ENCODE peak calls at places on chromosomes 3 and 15, in eight cellular contexts. U, P, G, J, F, Y, Q and V are unnamed samples.

GRCh38 chr3:100869787-100870186 is 123.4 kb downstream of the ABI3BP start:
- DNase-seq in U (no peak), P (no peak), G (no peak), J (no peak), F (no peak), Y (no peak), Q (no peak), V (no peak)

GRCh38 chr15:55993804-55994539 is 560 bp upstream of the NEDD4 start:
- DNase-seq in U (no peak), P (no peak), G (peak), J (no peak), F (no peak), Y (no peak), Q (no peak), V (no peak)

GRCh38 chr15:24861014-24861690 is 93.6 kb upstream of the SNRPN start:
- DNase-seq in U (no peak), P (no peak), G (no peak), J (no peak), F (no peak), Y (no peak), Q (no peak), V (no peak)

GRCh38 chr15:75043509-75044257 is 20.3 kb downstream of the PPCDC start:
- DNase-seq in U (no peak), P (no peak), G (peak), J (peak), F (no peak), Y (no peak), Q (no peak), V (peak)

GRCh38 chr3:85252686-85253085 is 293.9 kb downstream of the CADM2 start:
- DNase-seq in U (no peak), P (no peak), G (no peak), J (no peak), F (no peak), Y (no peak), Q (no peak), V (no peak)

GRCh38 chr3:126667631-126668449 is 12.9 kb upstream of the TXNRD3 start:
- DNase-seq in U (no peak), P (no peak), G (no peak), J (no peak), F (no peak), Y (no peak), Q (no peak), V (no peak)

GRCh38 chr3:183161552-183162345 is 785 bp downstream of the LAMP3 start:
- DNase-seq in U (peak), P (no peak), G (peak), J (no peak), F (no peak), Y (no peak), Q (no peak), V (no peak)

GRCh38 chr3:104044002-104044401 is 1322.7 kb upstream of the ALCAM start:
- DNase-seq in U (no peak), P (no peak), G (no peak), J (no peak), F (no peak), Y (no peak), Q (no peak), V (no peak)

GRCh38 chr3:55408193-55408826 is 78.8 kb downstream of the WNT5A start:
- DNase-seq in U (no peak), P (no peak), G (no peak), J (no peak), F (no peak), Y (no peak), Q (no peak), V (no peak)

GRCh38 chr15:63939531-63940130 is 105.9 kb upstream of the HERC1 start:
- DNase-seq in U (peak), P (no peak), G (peak), J (peak), F (peak), Y (no peak), Q (no peak), V (no peak)

GRCh38 chr3:50502584-50503423 is 630 bp downstream of the CACNA2D2 start:
- DNase-seq in U (peak), P (no peak), G (no peak), J (no peak), F (peak), Y (peak), Q (peak), V (no peak)

GRCh38 chr3:31361391-31362273 is 171.1 kb upstream of the STT3B start:
- DNase-seq in U (no peak), P (no peak), G (no peak), J (no peak), F (no peak), Y (no peak), Q (no peak), V (no peak)

GRCh38 chr3:149657458-149657795 is 398 bp downstream of the WWTR1 start:
- DNase-seq in U (no peak), P (no peak), G (peak), J (peak), F (no peak), Y (no peak), Q (peak), V (no peak)

GRCh38 chr15:69939513-69940440 is 157.9 kb downstream of the TLE3 start:
- DNase-seq in U (no peak), P (no peak), G (peak), J (no peak), F (peak), Y (no peak), Q (peak), V (no peak)

GRCh38 chr3:25783661-25784512 is 644 bp upstream of the NGLY1 start:
- DNase-seq in U (no peak), P (no peak), G (no peak), J (peak), F (no peak), Y (no peak), Q (peak), V (no peak)

GRCh38 chr3:50347187-50347813 is 1.8 kb upstream of the ZMYND10 start:
- DNase-seq in U (peak), P (peak), G (peak), J (peak), F (peak), Y (peak), Q (peak), V (no peak)

GRCh38 chr3:32602206-32602605 is 31.5 kb upstream of the DYNC1LI1 start:
- DNase-seq in U (no peak), P (no peak), G (no peak), J (no peak), F (no peak), Y (no peak), Q (no peak), V (no peak)

GRCh38 chr3:142680710-142681109 is 43.1 kb upstream of the TRPC1 start:
- DNase-seq in U (no peak), P (no peak), G (no peak), J (no peak), F (no peak), Y (no peak), Q (no peak), V (no peak)

GRCh38 chr15:44010114-44010513 is 183.3 kb downstream of the WDR76 start:
- DNase-seq in U (no peak), P (no peak), G (no peak), J (no peak), F (no peak), Y (no peak), Q (no peak), V (no peak)

GRCh38 chr15:31457631-31458526 is 131.2 kb downstream of the KLF13 start:
- DNase-seq in U (no peak), P (no peak), G (peak), J (peak), F (no peak), Y (no peak), Q (no peak), V (peak)

GRCh38 chr15:99305761-99306505 is 54.7 kb downstream of the LRRC28 start:
- DNase-seq in U (no peak), P (no peak), G (no peak), J (peak), F (no peak), Y (no peak), Q (no peak), V (no peak)

GRCh38 chr15:68298882-68299381 is 21.4 kb downstream of the FEM1B start:
- DNase-seq in U (no peak), P (no peak), G (peak), J (no peak), F (no peak), Y (no peak), Q (no peak), V (no peak)

GRCh38 chr3:146646251-146646650 is 41.1 kb upstream of the PLSCR5 start:
- DNase-seq in U (no peak), P (no peak), G (no peak), J (no peak), F (no peak), Y (no peak), Q (no peak), V (no peak)

GRCh38 chr3:28050895-28051294 is 190.5 kb upstream of the CMC1 start:
- DNase-seq in U (no peak), P (no peak), G (no peak), J (no peak), F (no peak), Y (peak), Q (no peak), V (no peak)

GRCh38 chr3:28860307-28860706 is 420.6 kb upstream of the RBMS3 start:
- DNase-seq in U (no peak), P (no peak), G (no peak), J (peak), F (no peak), Y (no peak), Q (no peak), V (no peak)

GRCh38 chr15:101091080-101092017 is 160.5 kb downstream of the CHSY1 start:
- DNase-seq in U (no peak), P (no peak), G (no peak), J (no peak), F (peak), Y (no peak), Q (peak), V (no peak)

GRCh38 chr15:91950631-91951384 is 97.3 kb downstream of the SLCO3A1 start:
- DNase-seq in U (no peak), P (no peak), G (no peak), J (no peak), F (no peak), Y (no peak), Q (no peak), V (no peak)

GRCh38 chr15:90261811-90262210 is 3.7 kb upstream of the NGRN start:
- DNase-seq in U (no peak), P (no peak), G (no peak), J (no peak), F (no peak), Y (no peak), Q (no peak), V (no peak)

GRCh38 chr15:98138910-98139309 is 178.4 kb downstream of the ARRDC4 start:
- DNase-seq in U (no peak), P (no peak), G (no peak), J (no peak), F (no peak), Y (no peak), Q (no peak), V (no peak)

GRCh38 chr3:47432673-47433072 is 43.1 kb downstream of the SCAP start:
- DNase-seq in U (no peak), P (no peak), G (peak), J (no peak), F (no peak), Y (no peak), Q (no peak), V (no peak)

GRCh38 chr3:126061301-126062032 is 22.5 kb downstream of the SLC41A3 start:
- DNase-seq in U (no peak), P (no peak), G (no peak), J (no peak), F (no peak), Y (no peak), Q (no peak), V (no peak)

GRCh38 chr15:40368701-40369473 is 10.9 kb downstream of the DISP2 start:
- DNase-seq in U (no peak), P (no peak), G (no peak), J (no peak), F (no peak), Y (no peak), Q (no peak), V (no peak)

GRCh38 chr3:42780892-42781700 is 8.0 kb upstream of the CCDC13 start:
- DNase-seq in U (no peak), P (no peak), G (no peak), J (no peak), F (peak), Y (no peak), Q (peak), V (no peak)

GRCh38 chr3:175890056-175890455 is 1030.9 kb downstream of the NAALADL2 start:
- DNase-seq in U (no peak), P (no peak), G (no peak), J (no peak), F (no peak), Y (no peak), Q (no peak), V (no peak)